ENCODE peak calls at places on chromosome 18, in ten cellular contexts. L is ELF-1; Y is kidney tubule cell; A is DMS153; J is stimulated activated CD4-positive, alpha-beta T cell treated with anti-CD3 and anti-CD28 coated beads, Interleukin-2, amount 100 ng/mL, for 48 hours; M is upper lobe of right lung; X is AG04450; R is AG09309; C is iris pigment epithelial cell; P is AG09319. U is an unnamed sample.

GRCh38 chr18:57789105-57789504 is 14.0 kb downstream of the ATP8B1 start:
- DNase-seq in L (no peak), Y (no peak), A (no peak), J (no peak), M (no peak), X (no peak), R (no peak), C (peak), P (no peak), U (no peak)

GRCh38 chr18:36402765-36403396 is 105.4 kb downstream of the FHOD3 start:
- DNase-seq in L (no peak), Y (no peak), A (no peak), J (no peak), M (no peak), X (peak), R (peak), C (no peak), P (peak), U (no peak)

GRCh38 chr18:11909597-11910026 is 1.5 kb upstream of the MPPE1 start:
- DNase-seq in L (no peak), Y (peak), A (peak), J (no peak), M (no peak), X (no peak), R (no peak), C (peak), P (no peak), U (no peak)

GRCh38 chr18:12703714-12704113 is 872 bp downstream of the PSMG2 start:
- DNase-seq in L (no peak), Y (peak), A (no peak), J (no peak), M (no peak), X (no peak), R (no peak), C (peak), P (no peak), U (no peak)

GRCh38 chr18:23106575-23106974 is 28.7 kb upstream of the CABLES1 start:
- DNase-seq in L (peak), Y (peak), A (no peak), J (no peak), M (no peak), X (peak), R (peak), C (peak), P (no peak), U (no peak)

GRCh38 chr18:55688066-55688465 is 100.1 kb upstream of the TCF4 start:
- DNase-seq in L (no peak), Y (peak), A (no peak), J (no peak), M (no peak), X (no peak), R (no peak), C (no peak), P (no peak), U (no peak)

GRCh38 chr18:13877133-13877532 is 38.2 kb downstream of the MC2R start:
- DNase-seq in L (peak), Y (no peak), A (no peak), J (no peak), M (no peak), X (no peak), R (no peak), C (no peak), P (no peak), U (no peak)

GRCh38 chr18:68940039-68940438 is 142.2 kb downstream of the CCDC102B start:
- DNase-seq in L (no peak), Y (no peak), A (no peak), J (no peak), M (no peak), X (no peak), R (no peak), C (no peak), P (no peak), U (no peak)

GRCh38 chr18:4455113-4455811 is at the start of gene DLGAP1:
- DNase-seq in L (peak), Y (peak), A (no peak), J (no peak), M (peak), X (no peak), R (no peak), C (peak), P (no peak), U (peak)

GRCh38 chr18:52499646-52500045 is 159.6 kb downstream of the DCC start:
- DNase-seq in L (no peak), Y (peak), A (peak), J (no peak), M (no peak), X (no peak), R (no peak), C (no peak), P (no peak), U (peak)

GRCh38 chr18:79637921-79638855 is 41.4 kb upstream of the CTDP1 start:
- DNase-seq in L (peak), Y (no peak), A (no peak), J (no peak), M (no peak), X (no peak), R (no peak), C (no peak), P (no peak), U (no peak)

GRCh38 chr18:41906528-41907256 is 48.3 kb upstream of the PIK3C3 start:
- DNase-seq in L (peak), Y (peak), A (peak), J (peak), M (no peak), X (peak), R (peak), C (peak), P (no peak), U (peak)

GRCh38 chr18:34461266-34461665 is 236.6 kb upstream of the NOL4 start:
- DNase-seq in L (no peak), Y (no peak), A (no peak), J (no peak), M (no peak), X (no peak), R (no peak), C (no peak), P (no peak), U (no peak)

GRCh38 chr18:56009451-56009850 is 421.5 kb upstream of the TCF4 start:
- DNase-seq in L (no peak), Y (no peak), A (no peak), J (no peak), M (no peak), X (no peak), R (no peak), C (no peak), P (no peak), U (no peak)

GRCh38 chr18:941331-941730 is 36.7 kb downstream of the ADCYAP1 start:
- DNase-seq in L (no peak), Y (peak), A (no peak), J (no peak), M (no peak), X (no peak), R (no peak), C (no peak), P (no peak), U (no peak)

GRCh38 chr18:63319383-63320040 is at the start of gene BCL2:
- DNase-seq in L (peak), Y (peak), A (no peak), J (peak), M (no peak), X (no peak), R (no peak), C (peak), P (peak), U (peak)

GRCh38 chr18:39863916-39864315 is 2091.1 kb upstream of the PIK3C3 start:
- DNase-seq in L (no peak), Y (no peak), A (no peak), J (no peak), M (no peak), X (no peak), R (no peak), C (no peak), P (no peak), U (no peak)

GRCh38 chr18:33839452-33840225 is 261.6 kb downstream of the ASXL3 start:
- DNase-seq in L (peak), Y (peak), A (peak), J (no peak), M (no peak), X (no peak), R (no peak), C (peak), P (no peak), U (peak)

GRCh38 chr18:48098538-48098937 is 168.1 kb upstream of the SMAD2 start:
- DNase-seq in L (no peak), Y (no peak), A (no peak), J (no peak), M (no peak), X (no peak), R (no peak), C (no peak), P (no peak), U (no peak)

GRCh38 chr18:5309888-5310470 is 14.5 kb upstream of the ZBTB14 start:
- DNase-seq in L (no peak), Y (peak), A (no peak), J (no peak), M (no peak), X (no peak), R (no peak), C (no peak), P (no peak), U (no peak)

GRCh38 chr18:30248061-30248460 is 794.5 kb downstream of the DSC3 start:
- DNase-seq in L (no peak), Y (no peak), A (no peak), J (no peak), M (no peak), X (no peak), R (no peak), C (no peak), P (no peak), U (no peak)

GRCh38 chr18:79512461-79513380 is 117.0 kb downstream of the NFATC1 start:
- DNase-seq in L (no peak), Y (no peak), A (no peak), J (no peak), M (peak), X (no peak), R (no peak), C (no peak), P (no peak), U (no peak)

GRCh38 chr18:63169853-63170252 is 149.7 kb downstream of the BCL2 start:
- DNase-seq in L (no peak), Y (no peak), A (no peak), J (no peak), M (no peak), X (no peak), R (no peak), C (no peak), P (no peak), U (no peak)

GRCh38 chr18:79585395-79586370 is 93.9 kb upstream of the CTDP1 start:
- DNase-seq in L (no peak), Y (no peak), A (no peak), J (no peak), M (peak), X (no peak), R (no peak), C (no peak), P (no peak), U (no peak)

GRCh38 chr18:61541673-61542072 is 208.4 kb downstream of the CDH20 start:
- DNase-seq in L (no peak), Y (no peak), A (no peak), J (no peak), M (no peak), X (no peak), R (no peak), C (peak), P (no peak), U (no peak)

GRCh38 chr18:13809521-13810252 is 14.3 kb upstream of the MC5R start:
- DNase-seq in L (peak), Y (no peak), A (no peak), J (no peak), M (no peak), X (no peak), R (no peak), C (no peak), P (no peak), U (no peak)

GRCh38 chr18:78487649-78488048 is 492.0 kb upstream of the SALL3 start:
- DNase-seq in L (no peak), Y (no peak), A (no peak), J (no peak), M (no peak), X (no peak), R (no peak), C (no peak), P (no peak), U (no peak)

GRCh38 chr18:3985664-3986063 is 469.4 kb downstream of the DLGAP1 start:
- DNase-seq in L (no peak), Y (peak), A (no peak), J (no peak), M (no peak), X (peak), R (peak), C (peak), P (peak), U (no peak)

GRCh38 chr18:36718705-36719328 is 110.0 kb downstream of the TPGS2 start:
- DNase-seq in L (no peak), Y (no peak), A (no peak), J (no peak), M (no peak), X (no peak), R (no peak), C (no peak), P (no peak), U (no peak)

U was measured in NCI-H510A.